ENCODE peak calls at places on chromosomes 16 and 17, in four cellular contexts. B, Q, C and Y are unnamed samples.

GRCh38 chr16:85715169-85716015 is 26.6 kb upstream of the GINS2 start:
- DNase-seq in B (no peak), Q (no peak), C (no peak), Y (no peak)

GRCh38 chr17:27743288-27743885 is 56.9 kb downstream of the NOS2 start:
- DNase-seq in B (no peak), Q (no peak), C (no peak), Y (no peak)

GRCh38 chr16:87926246-87927194 is 9.8 kb downstream of the CA5A start:
- DNase-seq in B (peak; percentile 16), Q (no peak), C (no peak), Y (peak; percentile 37)

GRCh38 chr17:32947736-32948135 is 19.8 kb downstream of the TMEM98 start:
- DNase-seq in B (no peak), Q (no peak), C (no peak), Y (no peak)

GRCh38 chr16:50284131-50284911 is 18.0 kb downstream of the ADCY7 start:
- DNase-seq in B (no peak), Q (no peak), C (no peak), Y (no peak)

GRCh38 chr17:56316604-56317003 is 163.3 kb downstream of the ANKFN1 start:
- DNase-seq in B (no peak), Q (no peak), C (no peak), Y (no peak)

GRCh38 chr16:86225905-86226371 is 284.4 kb upstream of the FOXF1 start:
- DNase-seq in B (no peak), Q (no peak), C (no peak), Y (no peak)

GRCh38 chr16:31094088-31094423 is 541 bp downstream of the VKORC1 start:
- DNase-seq in B (no peak), Q (no peak), C (no peak), Y (peak; percentile 28)

GRCh38 chr16:27378871-27379580 is 22.9 kb upstream of the IL21R start:
- DNase-seq in B (peak; percentile 10), Q (no peak), C (no peak), Y (peak; percentile 54)

GRCh38 chr17:77479817-77480508 is 339.2 kb downstream of the SEC14L1 start:
- DNase-seq in B (no peak), Q (no peak), C (no peak), Y (no peak)

GRCh38 chr16:5506021-5506420 is 408.4 kb upstream of the EEF2KMT start:
- DNase-seq in B (no peak), Q (no peak), C (no peak), Y (no peak)

GRCh38 chr16:533391-534088 is 6.0 kb downstream of the CAPN15 start:
- DNase-seq in B (no peak), Q (no peak), C (no peak), Y (no peak)

GRCh38 chr17:12745481-12745880 is 43.8 kb upstream of the ARHGAP44 start:
- DNase-seq in B (no peak), Q (no peak), C (no peak), Y (no peak)

GRCh38 chr17:34651267-34651955 is 72.0 kb downstream of the TMEM132E start:
- DNase-seq in B (no peak), Q (no peak), C (no peak), Y (no peak)

GRCh38 chr17:40316571-40317344 is 7.8 kb downstream of the RARA start:
- DNase-seq in B (no peak), Q (no peak), C (no peak), Y (no peak)

GRCh38 chr16:3654249-3654991 is at the start of gene DNASE1:
- DNase-seq in B (peak; percentile 61), Q (peak; percentile 22), C (peak; percentile 8), Y (peak; percentile 72)

GRCh38 chr16:58098207-58099096 is 30.7 kb downstream of the CFAP20 start:
- DNase-seq in B (no peak), Q (no peak), C (peak; percentile 16), Y (no peak)

GRCh38 chr16:1335996-1336395 is 2.6 kb downstream of the BAIAP3 start:
- DNase-seq in B (no peak), Q (peak; percentile 14), C (no peak), Y (no peak)

GRCh38 chr16:28475221-28475620 is 3.1 kb upstream of the NPIPB7 start:
- DNase-seq in B (no peak), Q (no peak), C (no peak), Y (no peak)

GRCh38 chr16:27221576-27222498 is 18.5 kb downstream of the KDM8 start:
- DNase-seq in B (no peak), Q (no peak), C (no peak), Y (no peak)

GRCh38 chr16:22353188-22353919 is 21.1 kb downstream of the CDR2 start:
- DNase-seq in B (no peak), Q (no peak), C (no peak), Y (peak; percentile 17)

GRCh38 chr16:11797957-11798299 is 870 bp upstream of the ZC3H7A start:
- DNase-seq in B (peak; percentile 22), Q (peak; percentile 56), C (no peak), Y (peak; percentile 39)

GRCh38 chr16:47777191-47777590 is 316.1 kb downstream of the PHKB start:
- DNase-seq in B (no peak), Q (no peak), C (no peak), Y (no peak)

GRCh38 chr17:75566456-75567233 is 21.0 kb upstream of the MYO15B start:
- DNase-seq in B (no peak), Q (no peak), C (no peak), Y (no peak)

GRCh38 chr17:15185625-15185991 is 79.5 kb downstream of the PMP22 start:
- DNase-seq in B (no peak), Q (no peak), C (peak; percentile 32), Y (no peak)

GRCh38 chr16:23025692-23026305 is 123.5 kb downstream of the USP31 start:
- DNase-seq in B (no peak), Q (no peak), C (peak; percentile 5), Y (no peak)

GRCh38 chr16:55542459-55543082 is 23.9 kb upstream of the CAPNS2 start:
- DNase-seq in B (no peak), Q (no peak), C (peak; percentile 59), Y (no peak)

GRCh38 chr17:39611441-39612112 is 3.9 kb upstream of the NEUROD2 start:
- DNase-seq in B (no peak), Q (no peak), C (no peak), Y (no peak)

GRCh38 chr16:88455610-88456355 is 2.7 kb downstream of the ZFPM1 start:
- DNase-seq in B (peak; percentile 84), Q (no peak), C (no peak), Y (peak; percentile 89)